ENCODE peak calls at places on chromosomes 3 and 15, in four cellular contexts. M is HepG2, R is WTC11, V is K562. O is an unnamed sample.

GRCh38 chr3:34957707-34958106 is 681.6 kb upstream of the ARPP21 start:
- DNase-seq in R (no peak), M (no peak), V (no peak), O (no peak)

GRCh38 chr15:74130089-74130848 is at the start of gene ISLR2:
- DNase-seq in R (peak; percentile 54), V (peak; percentile 45), M (no peak), O (no peak)

GRCh38 chr3:72724070-72724469 is 124.2 kb downstream of the SHQ1 start:
- DNase-seq in R (no peak), V (no peak), M (no peak), O (no peak)

GRCh38 chr3:13106308-13106970 is 33.2 kb upstream of the IQSEC1 start:
- DNase-seq in M (peak; percentile 40), R (no peak), V (no peak), O (no peak)

GRCh38 chr15:100515758-100516157 is 13.0 kb downstream of the CERS3 start:
- DNase-seq in V (no peak), M (no peak), R (no peak), O (no peak)

GRCh38 chr3:99755831-99756230 is 61.8 kb upstream of the CMSS1 start:
- DNase-seq in R (no peak), M (no peak), V (no peak), O (no peak)

GRCh38 chr3:183489455-183490210 is 61.2 kb upstream of the MCF2L2 start:
- DNase-seq in M (no peak), V (no peak), R (no peak), O (no peak)

GRCh38 chr3:39290255-39290654 is 10.4 kb upstream of the CX3CR1 start:
- DNase-seq in M (no peak), R (no peak), V (no peak), O (no peak)

GRCh38 chr15:39794970-39795369 is 12.3 kb upstream of the FSIP1 start:
- DNase-seq in V (no peak), R (no peak), M (no peak), O (no peak)

GRCh38 chr15:57663262-57663661 is 43.3 kb upstream of the POLR2M start:
- DNase-seq in V (no peak), R (no peak), M (no peak), O (no peak)

GRCh38 chr3:122101646-122102045 is 46.5 kb downstream of the CD86 start:
- DNase-seq in M (peak; percentile 56), V (no peak), R (no peak), O (peak; percentile 92)

GRCh38 chr3:127632035-127632434 is 3.0 kb downstream of the PODXL2 start:
- DNase-seq in R (no peak), V (no peak), M (no peak), O (no peak)

GRCh38 chr3:127630811-127631714 is 2.1 kb downstream of the PODXL2 start:
- DNase-seq in M (no peak), R (no peak), V (no peak), O (no peak)

GRCh38 chr3:127634653-127635052 is 5.7 kb downstream of the PODXL2 start:
- DNase-seq in M (no peak), V (no peak), R (no peak), O (no peak)

GRCh38 chr3:127629462-127630403 is 748 bp downstream of the PODXL2 start:
- DNase-seq in R (no peak), V (no peak), M (no peak), O (no peak)

DNA sequence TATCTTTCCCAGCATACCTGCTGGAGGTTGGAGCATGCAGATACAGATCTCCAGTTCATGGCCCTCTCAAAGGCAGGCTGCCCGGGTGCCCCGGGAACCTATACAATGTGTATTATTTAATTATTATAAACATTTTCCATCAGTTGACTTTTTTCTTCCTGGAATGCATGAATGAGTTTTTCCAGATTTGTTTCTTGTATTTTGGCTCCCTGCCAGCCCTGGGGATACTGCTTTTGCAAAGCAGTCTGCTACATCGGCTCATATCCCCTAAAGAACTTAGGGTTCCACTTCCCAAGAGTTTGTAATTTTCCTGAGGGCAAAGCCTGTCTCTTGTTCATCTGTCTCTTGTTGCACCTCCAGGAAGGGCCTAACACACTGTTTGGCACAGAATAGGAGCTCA is 3.5 kb downstream of the PODXL2 start:
- DNase-seq in R (no peak), V (no peak), M (no peak), O (no peak)
- TF ChIP-seq NR2C2 in R (no peak), V (no peak), M (no peak), O (no peak)

GRCh38 chr3:85603378-85603777 is 644.6 kb downstream of the CADM2 start:
- DNase-seq in M (no peak), V (no peak), R (no peak), O (no peak)

DNA sequence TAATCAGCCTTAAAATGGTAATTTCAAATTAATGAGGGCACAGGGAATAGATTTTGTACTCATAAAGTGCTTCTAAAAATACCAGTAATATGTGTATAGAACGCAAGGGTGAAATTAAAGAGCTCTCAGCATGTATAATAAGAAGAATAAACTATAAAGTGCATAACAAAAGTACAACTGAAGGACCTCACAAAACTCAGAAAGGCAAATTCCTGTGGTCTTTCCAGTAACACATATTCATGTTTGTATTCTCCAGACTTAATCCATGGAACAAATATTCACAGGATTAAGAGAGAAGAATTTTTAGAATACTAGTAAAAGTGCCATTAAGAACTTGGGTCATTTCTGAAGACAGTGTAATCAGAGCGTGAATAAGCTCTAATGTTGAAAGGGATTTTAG is 646.3 kb downstream of the CADM2 start:
- DNase-seq in V (no peak), R (no peak), M (no peak), O (no peak)
- TF ChIP-seq CTCF in V (no peak), R (no peak), M (no peak), O (no peak)

GRCh38 chr3:111480091-111480490 is 61.9 kb upstream of the CD96 start:
- DNase-seq in V (no peak), M (no peak), R (no peak), O (no peak)

GRCh38 chr3:111482611-111483010 is 59.4 kb upstream of the CD96 start:
- DNase-seq in R (no peak), M (no peak), V (no peak), O (no peak)

GRCh38 chr3:111485086-111485485 is 56.9 kb upstream of the CD96 start:
- DNase-seq in R (no peak), M (no peak), V (no peak), O (no peak)

GRCh38 chr3:111481551-111481950 is 60.4 kb upstream of the CD96 start:
- DNase-seq in R (no peak), M (no peak), V (no peak), O (no peak)

GRCh38 chr3:111484666-111485065 is 57.3 kb upstream of the CD96 start:
- DNase-seq in M (no peak), R (no peak), V (no peak), O (no peak)
- TF ChIP-seq NR2C2 in M (no peak), R (no peak), V (no peak), O (no peak)

GRCh38 chr15:56249080-56249479 is 5.4 kb upstream of the RFX7 start:
- DNase-seq in M (peak; percentile 30), R (no peak), V (no peak), O (no peak)
- TF ChIP-seq CTCF in M (peak; percentile 48), R (no peak), V (peak; percentile 70), O (peak; percentile 63)

DNA sequence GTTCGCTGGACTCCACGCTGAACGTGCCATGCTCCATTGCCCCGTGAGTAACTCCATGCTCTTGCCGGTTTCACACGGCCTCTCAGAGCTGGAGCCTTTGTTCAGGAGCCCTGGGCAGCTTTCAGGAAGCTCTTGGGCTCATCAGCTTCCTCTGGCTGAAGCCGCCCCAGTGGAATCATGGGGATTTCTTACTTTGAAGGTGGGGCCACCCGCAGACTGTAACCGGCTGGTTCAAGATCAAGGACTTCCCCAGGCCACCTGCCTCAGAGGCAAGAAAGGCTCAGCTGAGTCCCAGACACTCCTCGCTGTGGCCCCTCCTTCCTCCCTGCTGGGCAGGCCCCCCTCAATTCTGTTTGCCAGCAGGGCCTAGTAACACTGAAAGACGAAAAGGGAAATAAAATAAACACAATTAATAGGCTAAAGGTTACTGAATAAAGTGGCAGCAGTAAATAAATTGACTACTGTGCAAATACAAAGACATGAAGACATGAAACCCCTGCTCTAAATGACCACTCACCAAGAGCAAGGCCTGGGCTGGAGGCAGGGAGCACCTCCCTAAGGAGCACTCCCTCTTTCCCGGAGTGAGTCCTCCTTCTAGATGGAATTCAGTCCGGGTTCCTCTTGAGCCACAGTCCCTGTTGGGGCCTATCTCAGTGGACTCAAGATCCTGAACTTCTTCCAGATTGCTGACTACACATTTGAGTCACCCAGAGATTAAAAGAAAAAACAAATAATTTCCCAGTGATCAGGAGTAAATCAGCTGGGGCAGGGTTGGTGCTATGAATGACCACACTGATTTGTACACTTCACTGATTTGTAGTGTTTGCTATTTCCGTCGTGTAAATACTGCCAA is 51.0 kb downstream of the ZDHHC19 start:
- DNase-seq in R (peak; percentile 59), M (no peak), V (peak; percentile 74), O (peak; percentile 72)
- TF ChIP-seq NR2C2 in R (no peak), M (no peak), V (no peak), O (no peak)

DNA sequence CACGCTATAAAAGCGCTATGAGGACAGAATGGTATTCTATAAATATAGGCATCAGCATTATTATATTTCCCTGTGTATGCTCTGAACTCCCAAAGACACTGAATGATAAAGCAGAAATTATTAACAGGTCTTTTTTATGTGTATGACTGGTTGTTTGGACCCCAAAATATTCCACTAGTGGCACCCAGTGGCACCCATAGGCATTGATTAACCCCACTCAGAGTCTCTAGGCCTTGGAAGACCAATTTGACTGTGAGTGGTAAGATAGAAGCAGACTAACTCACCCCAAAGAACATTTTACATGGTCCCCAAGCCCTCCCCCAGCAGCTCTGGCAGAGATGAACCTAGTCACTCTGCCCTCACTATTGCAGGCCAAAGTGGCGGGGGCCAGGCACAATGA is 45.4 kb upstream of the UBE2E1 start:
- DNase-seq in M (no peak), V (no peak), R (no peak), O (no peak)
- TF ChIP-seq CTCF in M (no peak), V (no peak), R (no peak), O (peak; percentile 38)

GRCh38 chr3:58148049-58148448 is 62.7 kb downstream of the DNASE1L3 start:
- DNase-seq in M (no peak), V (no peak), R (no peak), O (no peak)

GRCh38 chr3:58152225-58153015 is 58.4 kb downstream of the DNASE1L3 start:
- DNase-seq in M (no peak), V (no peak), R (no peak), O (no peak)

GRCh38 chr3:58150800-58151199 is 60.0 kb downstream of the DNASE1L3 start:
- DNase-seq in R (no peak), M (no peak), V (no peak), O (no peak)

GRCh38 chr3:58151637-58152036 is 59.1 kb downstream of the DNASE1L3 start:
- DNase-seq in R (no peak), V (no peak), M (no peak), O (no peak)

DNA sequence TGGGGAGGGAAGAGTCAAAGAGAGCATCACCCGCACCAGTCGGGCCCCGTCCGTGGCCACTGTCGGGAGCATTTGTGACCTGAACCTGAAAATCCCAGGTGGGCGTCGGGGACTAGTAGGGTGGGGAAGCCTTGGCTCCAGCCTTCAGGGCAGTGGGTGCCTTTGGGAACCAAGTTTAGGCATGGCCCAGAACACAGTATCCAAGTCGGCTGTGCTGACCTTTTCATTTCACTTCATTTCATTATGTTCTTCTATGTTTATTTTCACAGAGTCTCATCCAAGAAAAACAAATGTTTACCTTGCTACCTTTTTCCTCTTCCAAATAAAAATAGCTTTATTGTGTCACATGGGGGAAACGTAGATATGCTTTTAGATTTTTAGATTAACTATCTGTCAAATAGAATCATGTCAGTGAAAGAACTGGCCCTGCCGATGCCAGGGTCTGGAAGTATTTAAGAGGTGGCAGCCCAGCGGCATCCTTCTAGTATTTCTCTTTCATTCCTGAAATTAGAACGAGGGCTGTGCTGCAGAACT is 60.6 kb downstream of the DNASE1L3 start:
- DNase-seq in R (no peak), M (no peak), V (no peak), O (no peak)
- TF ChIP-seq NR2C2 in R (no peak), M (no peak), V (no peak), O (no peak)

O was measured in GM12878.